ENCODE peak calls at places on chromosomes 13 and 19, in four cellular contexts. S is esophagus squamous epithelium, M is adrenal gland, Y is heart right ventricle. K is an unnamed sample.
A peak's percentile ranks its signal among the peaks of the same experiment; 100 is the strongest.

GRCh38 chr13:113592571-113592970 is 8.0 kb downstream of the TFDP1 start:
- DNase-seq in S (no peak), M (peak; percentile 16), Y (no peak), K (no peak)

GRCh38 chr19:2271516-2272103 is 10.4 kb downstream of the PEAK3 start:
- DNase-seq in S (no peak), M (peak; percentile 74), Y (no peak), K (peak; percentile 63)

GRCh38 chr13:88925954-88926353 is 1254.8 kb downstream of the SLITRK5 start:
- DNase-seq in S (no peak), M (no peak), Y (no peak), K (no peak)

GRCh38 chr13:25874064-25874737 is 177.6 kb downstream of the SHISA2 start:
- DNase-seq in S (no peak), M (no peak), Y (no peak), K (no peak)

GRCh38 chr13:76884167-76884566 is 2.0 kb downstream of the KCTD12 start:
- DNase-seq in S (no peak), M (peak; percentile 37), Y (peak; percentile 35), K (peak; percentile 75)

GRCh38 chr13:42968906-42969305 is 23.1 kb downstream of the EPSTI1 start:
- DNase-seq in S (no peak), M (no peak), Y (no peak), K (no peak)

GRCh38 chr13:60335531-60335930 is 61.5 kb upstream of the TDRD3 start:
- DNase-seq in S (no peak), M (no peak), Y (no peak), K (no peak)

GRCh38 chr19:4061178-4061682 is 5.5 kb downstream of the ZBTB7A start:
- DNase-seq in S (no peak), M (peak; percentile 90), Y (peak; percentile 83), K (peak; percentile 33)

GRCh38 chr19:5290336-5291262 is 50.0 kb downstream of the PTPRS start:
- DNase-seq in S (no peak), M (no peak), Y (no peak), K (no peak)

GRCh38 chr13:75236774-75237173 is 245.2 kb downstream of the TBC1D4 start:
- DNase-seq in S (no peak), M (no peak), Y (no peak), K (no peak)

GRCh38 chr13:63438951-63439350 is 2023.3 kb upstream of the PCDH20 start:
- DNase-seq in S (no peak), M (no peak), Y (no peak), K (no peak)

DNA sequence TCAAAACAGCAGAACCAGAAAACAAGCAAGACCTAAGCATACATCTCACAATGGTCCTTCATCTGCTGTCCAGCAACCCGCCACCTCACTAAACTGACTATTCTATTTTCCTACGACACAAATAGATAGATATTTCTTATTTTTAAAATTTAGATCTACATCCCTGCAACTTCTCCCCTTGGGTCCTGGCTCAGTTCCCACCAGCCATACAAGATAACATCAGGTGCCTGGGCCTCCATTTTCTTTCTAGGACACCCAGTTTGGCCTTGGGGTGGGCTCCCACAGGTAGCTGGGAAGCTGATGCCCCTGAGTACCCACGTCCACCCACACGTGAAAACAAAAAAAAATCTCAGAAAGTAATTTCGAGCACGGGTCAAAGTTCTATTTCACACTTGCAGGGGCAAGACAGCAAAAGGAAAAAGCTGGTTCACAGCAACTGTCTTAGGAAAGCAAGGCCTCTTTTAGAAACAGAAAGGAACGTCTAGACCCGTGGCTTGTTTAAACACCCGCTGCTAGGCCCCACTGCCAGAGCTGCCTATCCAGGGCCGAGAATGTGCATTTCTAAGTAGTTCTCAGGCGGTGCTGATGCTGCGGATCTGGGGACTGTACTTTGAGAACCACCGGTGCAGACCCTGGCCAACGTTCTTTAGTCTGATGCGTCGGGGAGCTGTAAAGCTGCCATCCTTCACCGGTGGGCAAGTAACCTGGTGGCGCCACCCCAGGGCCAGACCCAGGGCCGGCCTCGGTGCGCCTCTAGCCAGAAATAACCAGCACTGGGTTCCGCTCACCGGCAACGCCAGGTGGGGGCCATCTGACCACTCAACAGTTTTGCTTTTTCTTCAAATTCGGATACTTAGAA is 47.3 kb downstream of the TGDS start:
- DNase-seq in S (no peak), M (peak; percentile 31), Y (peak; percentile 47), K (no peak)
- H3K36me3 ChIP-seq in S (no peaks in the 10 kb centered on the region), M (no peaks in the 10 kb centered on the region), Y (no peaks in the 10 kb centered on the region), K (no peaks in the 10 kb centered on the region)

GRCh38 chr13:33115274-33115673 is 99.1 kb downstream of the KL start:
- DNase-seq in S (no peak), M (no peak), Y (no peak), K (no peak)
- H3K36me3 ChIP-seq in S (peaks cover 49% of the 10 kb centered on the region), M (no peaks in the 10 kb centered on the region), Y (peaks cover 53% of the 10 kb centered on the region), K (peaks cover 94% of the 10 kb centered on the region)

DNA sequence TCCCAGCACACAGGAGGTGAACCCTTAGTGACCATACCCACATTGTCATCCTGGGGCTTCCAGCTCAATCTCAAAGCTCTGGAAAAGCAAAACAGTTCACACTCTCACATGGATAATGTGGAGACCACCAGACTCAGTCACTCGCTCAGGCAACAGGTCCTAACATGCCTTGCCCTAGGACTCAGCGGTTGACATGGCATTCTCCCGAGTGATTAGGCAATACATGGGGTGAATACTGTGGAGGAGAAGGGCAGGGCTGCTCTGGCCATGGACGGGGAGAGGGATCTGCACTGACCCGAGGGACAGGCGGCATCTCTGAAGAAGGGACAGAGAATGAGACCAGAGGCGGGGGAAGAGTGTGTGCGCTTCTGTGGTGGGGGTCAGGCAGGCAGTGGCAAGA is 44.4 kb upstream of the EPHX3 start:
- DNase-seq in S (no peak), M (no peak), Y (no peak), K (no peak)
- H3K36me3 ChIP-seq in S (peaks cover 17% of the 10 kb centered on the region), M (no peaks in the 10 kb centered on the region), Y (no peaks in the 10 kb centered on the region), K (peaks cover 49% of the 10 kb centered on the region)

GRCh38 chr19:18568367-18568766 is 3.3 kb upstream of the UBA52 start:
- DNase-seq in S (no peak), M (no peak), Y (no peak), K (no peak)
- H3K36me3 ChIP-seq in S (peaks cover 72% of the 10 kb centered on the region), M (no peaks in the 10 kb centered on the region), Y (peaks cover 20% of the 10 kb centered on the region), K (peaks cover 65% of the 10 kb centered on the region)

GRCh38 chr19:45349126-45349415 is 8.5 kb downstream of the KLC3 start:
- DNase-seq in S (no peak), M (no peak), Y (no peak), K (no peak)
- H3K36me3 ChIP-seq in S (peaks cover 66% of the 10 kb centered on the region), M (no peaks in the 10 kb centered on the region), Y (no peaks in the 10 kb centered on the region), K (peaks cover 32% of the 10 kb centered on the region)